ENCODE peak calls at places on chromosomes 4 and X, in seven cellular contexts. R is activated CD8-positive, alpha-beta memory T cell treated with anti-CD3 and anti-CD28 coated beads for 48 hours; G is choroid plexus epithelial cell; S is RCC 7860; X is NCI-H1417; J is activated CD4-positive, alpha-beta T cell treated with anti-CD3 and anti-CD28 coated beads, Interleukin-2, amount 10 ng/mL, durations not matched to agents 7 days and 5 days; N is tibial artery. F is an unnamed sample.

GRCh38 chr4:152981278-152981677 is 45.2 kb downstream of the FHDC1 start:
- DNase-seq in J (no peak), S (peak; percentile 94), R (no peak), G (peak; percentile 23), N (no peak), X (no peak), F (no peak)

GRCh38 chr4:110195561-110196205 is 2.7 kb downstream of the ELOVL6 start:
- DNase-seq in J (peak; percentile 9), X (peak; percentile 41), S (peak; percentile 4), R (peak; percentile 4), N (no peak), G (peak; percentile 29), F (no peak)

GRCh38 chr4:39514888-39515401 is 12.3 kb downstream of the UGDH start:
- DNase-seq in R (no peak), J (no peak), N (no peak), X (no peak), G (peak; percentile 34), S (peak; percentile 70), F (no peak)

GRCh38 chrX:118761950-118762725 is 34.7 kb downstream of the IL13RA1 start:
- DNase-seq in N (no peak), R (no peak), X (no peak), J (no peak), S (no peak), G (no peak), F (no peak)

GRCh38 chrX:68941385-68941952 is 112.6 kb downstream of the EFNB1 start:
- DNase-seq in G (peak; percentile 35), R (no peak), N (no peak), X (no peak), J (no peak), S (no peak), F (no peak)

GRCh38 chr4:78437608-78438088 is 113.9 kb upstream of the ANXA3 start:
- DNase-seq in J (no peak), N (no peak), G (no peak), X (no peak), R (no peak), S (no peak), F (no peak)

GRCh38 chrX:18861436-18861950 is 122.4 kb downstream of the PHKA2 start:
- DNase-seq in G (no peak), N (no peak), R (no peak), J (no peak), S (no peak), X (no peak), F (no peak)

GRCh38 chr4:30717208-30718020 is 2.8 kb upstream of the PCDH7 start:
- DNase-seq in G (peak; percentile 70), J (peak; percentile 30), X (peak; percentile 69), R (no peak), S (peak; percentile 25), N (peak; percentile 73), F (peak; percentile 49)

GRCh38 chr4:165199722-165200121 is 7.6 kb upstream of the KLHL2 start:
- DNase-seq in X (no peak), S (no peak), G (no peak), R (no peak), N (no peak), J (no peak), F (no peak)

GRCh38 chrX:74613350-74614192 is 853 bp downstream of the RLIM start:
- DNase-seq in J (no peak), X (peak; percentile 56), G (peak; percentile 46), N (no peak), R (no peak), S (peak; percentile 25), F (peak; percentile 30)

GRCh38 chr4:176436500-176436973 is 116.8 kb downstream of the SPCS3 start:
- DNase-seq in N (no peak), R (no peak), G (peak; percentile 70), X (no peak), J (no peak), S (peak; percentile 83), F (no peak)

GRCh38 chr4:73730292-73730691 is 10.1 kb upstream of the CXCL8 start:
- DNase-seq in S (no peak), N (no peak), X (no peak), R (no peak), J (no peak), G (no peak), F (no peak)

GRCh38 chrX:74160816-74161215 is 143.2 kb upstream of the ZCCHC13 start:
- DNase-seq in X (no peak), N (no peak), G (no peak), J (no peak), S (no peak), R (no peak), F (no peak)

GRCh38 chr4:12359420-12359819 is 930.7 kb upstream of the HS3ST1 start:
- DNase-seq in R (no peak), X (no peak), N (no peak), G (no peak), S (no peak), J (no peak), F (no peak)

GRCh38 chrX:3779546-3779945 is 66.1 kb upstream of the PRKX start:
- DNase-seq in G (no peak), J (no peak), R (no peak), X (no peak), S (no peak), N (no peak), F (no peak)

GRCh38 chr4:23001478-23001877 is 308.7 kb downstream of the GBA3 start:
- DNase-seq in X (no peak), S (no peak), R (no peak), J (no peak), N (no peak), G (no peak), F (no peak)

GRCh38 chr4:74394476-74395136 is 29.7 kb downstream of the EREG start:
- DNase-seq in G (peak; percentile 68), S (peak; percentile 86), J (no peak), X (no peak), N (no peak), R (no peak), F (no peak)

GRCh38 chrX:41720125-41720780 is 3.7 kb upstream of the GPR82 start:
- DNase-seq in X (no peak), S (no peak), R (no peak), N (no peak), G (peak; percentile 58), J (peak; percentile 45), F (no peak)

GRCh38 chr4:153471691-153472080 is 5.5 kb downstream of the TMEM131L start:
- DNase-seq in S (no peak), G (no peak), J (peak; percentile 45), N (no peak), X (no peak), R (no peak), F (no peak)

GRCh38 chr4:37749398-37749988 is 63.3 kb upstream of the RELL1 start:
- DNase-seq in X (no peak), G (no peak), S (no peak), J (no peak), R (no peak), N (no peak), F (no peak)

GRCh38 chr4:8157496-8157895 is 1.1 kb downstream of the ABLIM2 start:
- DNase-seq in R (no peak), X (peak; percentile 69), G (no peak), S (no peak), N (peak; percentile 89), J (no peak), F (peak; percentile 61)

F was measured in Right ventricle myocardium superior.